ENCODE peak calls at places on chromosomes 16 and 17, in nine cellular contexts. One of them, this sample, is unnamed.

GRCh38 chr17:58200024-58200633 is 7.6 kb downstream of the EPX start:
- DNase-seq in A673: peak; percentile 78
- DNase-seq in pancreas: peak; percentile 71
- DNase-seq in Panc1: no peak
- DNase-seq in coronary artery: no peak
- DNase-seq in H1: peak; percentile 89
- DNase-seq in iPS DF 6.9: peak; percentile 43
- DNase-seq in neural progenitor cell: peak; percentile 74
- DNase-seq in breast epithelium: no peak
- DNase-seq in this sample: peak; percentile 96

GRCh38 chr17:77325826-77326581 is 185.2 kb downstream of the SEC14L1 start:
- DNase-seq in breast epithelium: peak; percentile 23
- DNase-seq in pancreas: no peak
- DNase-seq in iPS DF 6.9: no peak
- DNase-seq in H1: no peak
- DNase-seq in neural progenitor cell: no peak
- DNase-seq in Panc1: no peak
- DNase-seq in coronary artery: no peak
- DNase-seq in A673: no peak
- DNase-seq in this sample: peak; percentile 31

GRCh38 chr16:84503751-84504395 is 586 bp downstream of the MEAK7 start:
- DNase-seq in A673: no peak
- DNase-seq in H1: no peak
- DNase-seq in Panc1: no peak
- DNase-seq in neural progenitor cell: peak; percentile 22
- DNase-seq in breast epithelium: no peak
- DNase-seq in pancreas: no peak
- DNase-seq in coronary artery: no peak
- DNase-seq in iPS DF 6.9: no peak
- DNase-seq in this sample: peak; percentile 67

GRCh38 chr17:8822401-8823035 is 23.4 kb upstream of the MFSD6L start:
- DNase-seq in pancreas: no peak
- DNase-seq in coronary artery: no peak
- DNase-seq in Panc1: no peak
- DNase-seq in breast epithelium: peak; percentile 1
- DNase-seq in neural progenitor cell: no peak
- DNase-seq in A673: no peak
- DNase-seq in H1: peak; percentile 8
- DNase-seq in iPS DF 6.9: no peak
- DNase-seq in this sample: peak; percentile 25

GRCh38 chr17:63985387-63986140 is 12.6 kb upstream of the PRR29 start:
- DNase-seq in H1: peak; percentile 62
- DNase-seq in iPS DF 6.9: no peak
- DNase-seq in neural progenitor cell: no peak
- DNase-seq in Panc1: no peak
- DNase-seq in coronary artery: no peak
- DNase-seq in A673: no peak
- DNase-seq in pancreas: no peak
- DNase-seq in breast epithelium: no peak
- DNase-seq in this sample: peak; percentile 88

GRCh38 chr17:61411114-61411943 is 11.7 kb downstream of the TBX2 start:
- DNase-seq in A673: peak; percentile 74
- DNase-seq in breast epithelium: peak; percentile 62
- DNase-seq in pancreas: peak; percentile 75
- DNase-seq in iPS DF 6.9: no peak
- DNase-seq in Panc1: no peak
- DNase-seq in neural progenitor cell: peak; percentile 87
- DNase-seq in H1: peak; percentile 82
- DNase-seq in coronary artery: peak; percentile 91
- DNase-seq in this sample: peak; percentile 94

GRCh38 chr17:46942441-46943217 is 19.7 kb downstream of the GOSR2 start:
- DNase-seq in breast epithelium: no peak
- DNase-seq in pancreas: peak; percentile 84
- DNase-seq in neural progenitor cell: peak; percentile 86
- DNase-seq in Panc1: peak; percentile 36
- DNase-seq in iPS DF 6.9: peak; percentile 55
- DNase-seq in coronary artery: no peak
- DNase-seq in A673: peak; percentile 68
- DNase-seq in H1: peak; percentile 91
- DNase-seq in this sample: peak; percentile 96

GRCh38 chr17:45096141-45096540 is 35.0 kb downstream of the NMT1 start:
- DNase-seq in iPS DF 6.9: no peak
- DNase-seq in coronary artery: no peak
- DNase-seq in pancreas: no peak
- DNase-seq in neural progenitor cell: peak; percentile 40
- DNase-seq in breast epithelium: no peak
- DNase-seq in A673: peak; percentile 15
- DNase-seq in H1: no peak
- DNase-seq in Panc1: no peak
- DNase-seq in this sample: peak; percentile 78

GRCh38 chr17:75723201-75723930 is 2.1 kb downstream of the ITGB4 start:
- DNase-seq in breast epithelium: no peak
- DNase-seq in pancreas: no peak
- DNase-seq in neural progenitor cell: no peak
- DNase-seq in Panc1: no peak
- DNase-seq in H1: no peak
- DNase-seq in A673: no peak
- DNase-seq in iPS DF 6.9: no peak
- DNase-seq in coronary artery: no peak
- DNase-seq in this sample: no peak
- H3K27ac ChIP-seq in breast epithelium: peak overlapping the region; percentile 94
- H3K27ac ChIP-seq in pancreas: no peak overlapping the region
- H3K27ac ChIP-seq in neural progenitor cell: no peak overlapping the region
- H3K27ac ChIP-seq in Panc1: peak overlapping the region; percentile 35
- H3K27ac ChIP-seq in H1: no peak overlapping the region
- H3K27ac ChIP-seq in A673: no peak overlapping the region
- H3K27ac ChIP-seq in iPS DF 6.9: no peak overlapping the region
- H3K27ac ChIP-seq in coronary artery: peak overlapping the region; percentile 35
- H3K27ac ChIP-seq in this sample: no peak overlapping the region

GRCh38 chr17:49002331-49002730 is 5.1 kb downstream of the IGF2BP1 start:
- DNase-seq in pancreas: no peak
- DNase-seq in A673: no peak
- DNase-seq in breast epithelium: no peak
- DNase-seq in Panc1: no peak
- DNase-seq in neural progenitor cell: no peak
- DNase-seq in iPS DF 6.9: no peak
- DNase-seq in coronary artery: no peak
- DNase-seq in H1: no peak
- DNase-seq in this sample: no peak

GRCh38 chr17:49003557-49004511 is 6.6 kb downstream of the IGF2BP1 start:
- DNase-seq in neural progenitor cell: peak; percentile 79
- DNase-seq in A673: peak; percentile 68
- DNase-seq in H1: peak; percentile 67
- DNase-seq in coronary artery: no peak
- DNase-seq in pancreas: no peak
- DNase-seq in breast epithelium: no peak
- DNase-seq in iPS DF 6.9: no peak
- DNase-seq in Panc1: no peak
- DNase-seq in this sample: peak; percentile 85

GRCh38 chr17:49002766-49003165 is 5.6 kb downstream of the IGF2BP1 start:
- DNase-seq in pancreas: no peak
- DNase-seq in Panc1: no peak
- DNase-seq in neural progenitor cell: no peak
- DNase-seq in A673: no peak
- DNase-seq in coronary artery: no peak
- DNase-seq in breast epithelium: no peak
- DNase-seq in iPS DF 6.9: no peak
- DNase-seq in H1: no peak
- DNase-seq in this sample: no peak

GRCh38 chr17:49000943-49001342 is 3.8 kb downstream of the IGF2BP1 start:
- DNase-seq in A673: no peak
- DNase-seq in breast epithelium: no peak
- DNase-seq in neural progenitor cell: no peak
- DNase-seq in Panc1: no peak
- DNase-seq in iPS DF 6.9: no peak
- DNase-seq in H1: no peak
- DNase-seq in coronary artery: no peak
- DNase-seq in pancreas: no peak
- DNase-seq in this sample: no peak

GRCh38 chr17:49001671-49002070 is 4.5 kb downstream of the IGF2BP1 start:
- DNase-seq in pancreas: no peak
- DNase-seq in Panc1: no peak
- DNase-seq in H1: no peak
- DNase-seq in A673: no peak
- DNase-seq in neural progenitor cell: no peak
- DNase-seq in iPS DF 6.9: no peak
- DNase-seq in coronary artery: no peak
- DNase-seq in breast epithelium: no peak
- DNase-seq in this sample: no peak
- H3K4me3 ChIP-seq in pancreas: no peak overlapping the region
- H3K4me3 ChIP-seq in Panc1: peak overlapping the region; percentile 1
- H3K4me3 ChIP-seq in H1: peak overlapping the region; percentile 97
- H3K4me3 ChIP-seq in A673: peak overlapping the region; percentile 97
- H3K4me3 ChIP-seq in neural progenitor cell: peak overlapping the region; percentile 97
- H3K4me3 ChIP-seq in iPS DF 6.9: no peak overlapping the region
- H3K4me3 ChIP-seq in coronary artery: no peak overlapping the region
- H3K4me3 ChIP-seq in breast epithelium: no peak overlapping the region
- H3K4me3 ChIP-seq in this sample: peak overlapping the region; percentile 99

GRCh38 chr16:3029499-3030127 is 5.8 kb downstream of the THOC6 start:
- DNase-seq in H1: peak; percentile 41
- DNase-seq in coronary artery: no peak
- DNase-seq in iPS DF 6.9: no peak
- DNase-seq in breast epithelium: no peak
- DNase-seq in pancreas: no peak
- DNase-seq in neural progenitor cell: no peak
- DNase-seq in A673: peak; percentile 49
- DNase-seq in Panc1: no peak
- DNase-seq in this sample: peak; percentile 50
- H3K27ac ChIP-seq in H1: no peak overlapping the region
- H3K27ac ChIP-seq in coronary artery: no peak overlapping the region
- H3K27ac ChIP-seq in iPS DF 6.9: no peak overlapping the region
- H3K27ac ChIP-seq in breast epithelium: no peak overlapping the region
- H3K27ac ChIP-seq in pancreas: no peak overlapping the region
- H3K27ac ChIP-seq in neural progenitor cell: no peak overlapping the region
- H3K27ac ChIP-seq in A673: no peak overlapping the region
- H3K27ac ChIP-seq in Panc1: no peak overlapping the region
- H3K27ac ChIP-seq in this sample: no peak overlapping the region

DNA sequence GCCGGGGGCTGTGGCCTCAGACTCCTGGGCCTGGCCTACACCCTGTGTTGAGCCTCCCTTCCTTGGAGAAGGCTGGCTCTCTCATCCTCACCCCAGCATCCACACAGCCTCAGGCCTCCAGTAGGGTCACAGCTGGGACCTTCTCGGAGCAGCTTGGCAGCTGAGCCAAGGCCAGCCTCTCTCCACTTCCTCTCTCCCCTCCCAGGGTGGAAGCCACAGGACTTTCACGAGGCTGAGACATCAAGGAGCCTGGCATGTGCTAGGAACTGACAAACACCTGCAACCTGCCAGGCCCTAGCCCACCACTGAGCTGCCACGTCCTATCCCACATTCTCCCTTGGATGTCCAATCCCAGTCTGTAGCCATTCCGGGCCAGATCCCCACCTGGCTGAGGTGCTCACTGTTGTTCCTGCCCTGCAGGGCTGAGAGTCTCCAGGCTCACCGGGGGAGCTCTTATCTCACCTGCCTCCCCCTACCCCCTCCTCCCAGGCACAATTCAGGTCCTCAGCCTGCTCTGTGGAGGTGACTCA is 3.1 kb downstream of the MMP15 start:
- DNase-seq in H1: no peak
- DNase-seq in iPS DF 6.9: no peak
- DNase-seq in Panc1: no peak
- DNase-seq in pancreas: no peak
- DNase-seq in coronary artery: no peak
- DNase-seq in breast epithelium: no peak
- DNase-seq in A673: no peak
- DNase-seq in neural progenitor cell: no peak
- DNase-seq in this sample: peak; percentile 79
- H3K4me3 ChIP-seq in H1: no peak overlapping the region
- H3K4me3 ChIP-seq in iPS DF 6.9: no peak overlapping the region
- H3K4me3 ChIP-seq in Panc1: no peak overlapping the region
- H3K4me3 ChIP-seq in pancreas: no peak overlapping the region
- H3K4me3 ChIP-seq in coronary artery: no peak overlapping the region
- H3K4me3 ChIP-seq in breast epithelium: no peak overlapping the region
- H3K4me3 ChIP-seq in A673: no peak overlapping the region
- H3K4me3 ChIP-seq in neural progenitor cell: no peak overlapping the region
- H3K4me3 ChIP-seq in this sample: no peak overlapping the region

This sample was measured in endodermal cell.